ENCODE peak calls at places on chromosomes 13 and 19, in eight cellular contexts. D is uterus, V is neural progenitor cell, G is pancreas, K is nephron progenitor cell, M is cardiac muscle cell, Y is MCF 10A, H is astrocyte of the spinal cord. F is an unnamed sample.

GRCh38 chr13:34310539-34310938 is 492.6 kb downstream of the RFC3 start:
- DNase-seq in M (no peak), V (no peak), G (no peak), Y (no peak), K (no peak), H (no peak), D (no peak), F (no peak)

GRCh38 chr19:16141043-16141442 is 2.4 kb upstream of the HSH2D start:
- DNase-seq in G (no peak), D (no peak), Y (no peak), V (no peak), H (no peak), M (no peak), K (no peak), F (no peak)

GRCh38 chr13:35826626-35827254 is 304.4 kb downstream of the DCLK1 start:
- DNase-seq in M (no peak), K (peak), Y (no peak), H (no peak), V (no peak), G (no peak), D (no peak), F (no peak)

GRCh38 chr19:38277549-38277948 is 13.2 kb downstream of the SPINT2 start:
- DNase-seq in H (no peak), M (peak), G (no peak), K (no peak), Y (peak), D (no peak), V (no peak), F (no peak)

GRCh38 chr19:3190921-3191805 is 5.4 kb downstream of the NCLN start:
- DNase-seq in V (no peak), D (no peak), M (no peak), Y (no peak), H (no peak), G (no peak), K (no peak), F (no peak)

GRCh38 chr13:33682020-33682564 is 135.9 kb upstream of the RFC3 start:
- DNase-seq in D (no peak), M (no peak), H (no peak), G (no peak), K (no peak), V (no peak), Y (no peak), F (no peak)

GRCh38 chr13:64369121-64369520 is 2861.0 kb downstream of the PCDH9 start:
- DNase-seq in K (no peak), M (peak), Y (peak), H (no peak), V (no peak), G (no peak), D (no peak), F (no peak)

GRCh38 chr13:49248433-49249002 is 793 bp downstream of the CDADC1 start:
- DNase-seq in D (peak), K (no peak), M (peak), G (no peak), V (peak), H (peak), Y (no peak), F (no peak)

GRCh38 chr19:8884416-8884815 is 52.2 kb downstream of the MBD3L1 start:
- DNase-seq in D (no peak), V (no peak), G (no peak), K (no peak), M (no peak), H (no peak), Y (no peak), F (no peak)
- TF ChIP-seq CTCF in D (no peak), V (no peak), G (no peak), K (no peak), M (no peak), H (no peak), Y (no peak), F (no peak)

GRCh38 chr13:103878891-103879605 is 812.8 kb upstream of the SLC10A2 start:
- DNase-seq in H (no peak), V (no peak), D (no peak), K (no peak), M (peak), G (no peak), Y (no peak), F (no peak)

GRCh38 chr13:103884139-103884723 is 818.0 kb upstream of the SLC10A2 start:
- DNase-seq in K (no peak), V (no peak), D (no peak), H (no peak), Y (no peak), G (no peak), M (no peak), F (no peak)

GRCh38 chr13:103883698-103884097 is 817.5 kb upstream of the SLC10A2 start:
- DNase-seq in K (no peak), M (peak), Y (no peak), G (no peak), H (no peak), V (no peak), D (no peak), F (no peak)

GRCh38 chr13:103883152-103883551 is 816.9 kb upstream of the SLC10A2 start:
- DNase-seq in K (peak), V (peak), D (peak), M (peak), Y (peak), H (peak), G (peak), F (peak)
- TF ChIP-seq CTCF in K (peak), V (peak), D (peak), M (peak), Y (peak), H (peak), G (peak), F (no peak)

GRCh38 chr19:42601811-42602443 is 7.2 kb upstream of the CEACAM8 start:
- DNase-seq in Y (peak), H (no peak), K (peak), G (peak), V (peak), D (no peak), M (peak), F (peak)

DNA sequence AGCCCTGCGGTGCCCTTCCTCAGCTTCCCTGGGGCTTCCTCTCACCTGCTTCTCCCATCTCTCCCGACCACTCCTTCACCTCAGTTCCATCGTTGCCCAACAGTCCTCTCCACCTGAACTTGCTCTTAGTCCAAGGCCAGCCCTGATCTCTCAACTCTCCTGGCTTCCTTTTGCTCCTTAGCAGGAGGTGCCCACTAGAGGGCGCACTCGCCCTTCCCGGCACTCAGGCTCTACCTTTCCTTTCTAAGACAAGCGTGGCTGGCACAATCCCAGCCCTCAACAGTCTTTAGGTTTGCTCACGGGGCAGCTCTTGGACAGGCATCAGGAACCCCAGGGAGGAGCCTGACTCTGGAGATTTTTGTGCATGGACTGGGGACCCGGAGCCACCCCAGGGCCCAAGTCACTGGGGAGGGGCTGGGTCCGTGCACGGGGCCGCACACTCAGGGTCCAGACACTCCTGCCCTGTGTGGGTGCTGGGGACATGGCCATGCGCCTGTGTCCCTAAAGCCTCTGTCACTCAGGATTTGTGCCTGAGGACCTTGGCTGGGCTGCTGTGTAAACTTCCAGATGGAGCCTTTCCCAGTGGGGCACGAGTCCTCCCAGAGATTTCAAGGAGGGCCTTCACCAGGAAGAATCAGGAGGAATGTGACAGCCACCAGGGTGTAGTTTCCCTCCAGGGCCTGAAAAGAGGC is 12.1 kb upstream of the CEACAM8 start:
- DNase-seq in V (peak), H (peak), G (peak), D (no peak), Y (peak), K (peak), M (peak), F (peak)
- TF ChIP-seq CTCF in V (peak), H (peak), G (peak), D (no peak), Y (peak), K (peak), M (peak), F (peak)

DNA sequence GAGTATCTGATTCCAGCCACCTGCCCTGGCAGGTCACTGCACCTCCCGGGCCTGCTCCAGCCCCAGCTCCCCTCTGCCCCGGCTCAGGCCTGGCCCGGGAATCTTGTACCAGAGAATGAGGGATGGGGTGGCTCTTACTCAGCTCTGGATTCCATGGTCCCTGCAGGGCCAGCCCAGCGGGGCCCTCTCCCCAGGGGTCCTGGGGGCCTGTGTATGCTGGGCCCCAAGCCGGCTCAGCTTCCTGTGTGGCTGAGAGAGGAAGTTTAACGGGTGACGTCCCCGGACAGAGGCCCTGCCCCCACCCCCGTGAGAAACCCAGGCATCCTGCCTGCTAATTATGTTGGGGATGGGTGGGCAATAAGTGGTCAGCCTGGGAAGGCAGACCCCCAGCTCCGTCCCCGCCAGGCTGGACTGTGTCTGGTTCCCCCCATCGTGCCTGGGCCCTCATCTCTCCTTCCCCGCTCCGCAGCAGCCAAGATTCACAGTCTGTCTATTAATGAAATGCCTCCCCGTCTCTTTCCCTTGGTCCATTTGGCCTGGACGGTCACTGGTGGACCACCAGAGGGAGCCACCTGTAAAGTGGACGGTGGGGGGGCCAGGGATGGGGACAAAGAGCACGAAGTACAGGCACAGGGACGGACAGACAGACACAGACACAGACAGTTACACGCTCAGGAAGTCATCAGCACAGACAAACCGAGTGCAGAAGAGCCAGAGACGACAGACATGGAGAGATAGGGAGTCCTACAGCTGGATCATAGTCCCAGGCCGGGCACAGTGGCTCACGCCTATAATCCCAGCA is at the start of gene DENND1C:
- DNase-seq in Y (peak), H (no peak), D (no peak), K (peak), M (peak), V (peak), G (no peak), F (peak)
- TF ChIP-seq CTCF in Y (peak), H (peak), D (no peak), K (peak), M (peak), V (peak), G (peak), F (peak)

GRCh38 chr13:99505814-99506269 is 4.6 kb downstream of the TM9SF2 start:
- DNase-seq in M (peak), D (no peak), H (peak), K (no peak), V (no peak), Y (peak), G (no peak), F (no peak)
- TF ChIP-seq CTCF in M (peak), D (no peak), H (peak), K (peak), V (peak), Y (peak), G (no peak), F (peak)

GRCh38 chr19:1850809-1851544 is 2.7 kb upstream of the REXO1 start:
- DNase-seq in H (no peak), K (no peak), Y (no peak), G (no peak), V (no peak), M (no peak), D (no peak), F (no peak)
- TF ChIP-seq CTCF in H (no peak), K (no peak), Y (peak), G (no peak), V (no peak), M (no peak), D (no peak), F (no peak)

DNA sequence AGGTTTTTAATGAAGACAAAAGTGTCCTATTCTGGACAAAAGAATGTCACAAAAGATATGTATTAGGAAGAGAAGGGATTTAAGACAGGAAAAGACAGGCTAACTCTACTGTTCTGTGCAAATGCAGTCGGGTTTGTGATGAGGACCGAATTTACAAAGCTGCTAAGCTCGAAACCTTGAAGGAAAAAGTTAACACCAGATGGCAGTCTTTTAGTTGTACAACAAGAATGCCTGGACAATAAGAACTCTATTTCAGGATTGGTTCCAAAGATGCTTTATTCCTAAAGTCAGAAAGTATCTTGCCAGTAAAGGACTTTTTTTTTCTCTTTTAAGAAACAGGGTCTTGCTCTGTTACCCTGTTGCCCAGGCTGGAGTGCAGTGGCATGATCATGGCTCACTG is 51.1 kb downstream of the HS6ST3 start:
- DNase-seq in V (peak), M (peak), K (no peak), H (peak), Y (peak), G (no peak), D (no peak), F (no peak)
- TF ChIP-seq CTCF in V (peak), M (peak), K (peak), H (peak), Y (peak), G (no peak), D (no peak), F (no peak)

DNA sequence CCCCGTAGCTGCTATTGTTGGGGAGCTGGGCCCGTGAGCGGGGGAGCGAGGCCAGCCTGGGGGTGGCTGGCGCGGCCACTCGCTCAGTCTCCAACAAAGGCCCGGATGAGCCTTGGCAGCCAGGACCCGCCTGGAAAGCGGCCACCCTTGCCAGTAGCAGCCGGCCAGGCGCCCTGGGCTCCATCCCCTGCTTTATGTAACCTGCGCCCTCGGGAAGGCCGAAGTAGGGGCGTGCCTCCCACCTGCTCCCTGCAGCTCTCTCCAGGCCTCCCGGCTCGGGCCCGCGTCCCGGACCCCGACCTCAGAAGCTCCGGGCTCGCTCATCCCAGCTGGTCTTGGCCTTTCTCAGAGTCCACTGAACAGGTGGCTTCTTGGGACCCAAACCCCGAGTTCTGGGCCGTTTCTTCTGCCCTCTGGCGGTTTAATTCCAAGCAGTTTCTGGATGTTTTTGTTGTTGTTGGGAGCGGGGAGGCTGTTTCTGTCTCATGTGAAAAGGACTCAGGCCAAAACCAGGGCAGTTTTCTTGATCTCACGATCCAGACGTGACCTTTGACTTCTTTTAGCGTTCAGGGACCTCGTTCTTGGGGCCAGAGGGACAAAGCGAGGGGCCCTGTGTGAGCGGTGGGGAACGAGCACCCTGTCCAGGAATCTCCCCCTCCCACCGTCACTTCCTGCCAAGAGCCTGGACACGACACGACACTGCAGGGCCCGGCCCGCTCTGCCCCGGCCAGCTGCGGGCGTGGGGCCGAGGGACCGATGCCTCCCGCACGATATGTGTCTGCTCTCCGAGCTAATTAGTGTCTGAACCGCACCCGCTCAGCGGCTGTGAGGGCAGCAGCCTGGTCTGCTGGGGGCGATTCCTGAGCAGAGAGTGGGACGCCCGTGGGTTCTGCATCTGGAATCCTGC is 1.3 kb downstream of the CDC34 start:
- DNase-seq in M (peak), G (peak), Y (peak), D (peak), V (peak), K (peak), H (peak), F (peak)
- TF ChIP-seq CTCF in M (peak), G (peak), Y (peak), D (peak), V (peak), K (peak), H (peak), F (no peak)

F was measured in endothelial cell.